ENCODE peak calls at places on chromosomes 5 and 9, in eight cellular contexts. G is AG09319, L is T follicular helper cell, B is myocyte, E is NCI-H1092 treated with DMSO at 0.1 percent for 48 hours, F is NCI-H2029, R is SW 1271, C is ELR. S is an unnamed sample.
A peak's percentile ranks its signal among the peaks of the same experiment; 100 is the strongest.

GRCh38 chr5:137833463-137833862 is 34.2 kb upstream of the MYOT start:
- DNase-seq in L (no peak), E (no peak), G (no peak), F (no peak), B (no peak), R (no peak), C (peak; percentile 82), S (no peak)

GRCh38 chr9:20022410-20022809 is 233.6 kb upstream of the SLC24A2 start:
- DNase-seq in G (no peak), F (no peak), E (no peak), B (peak; percentile 30), R (no peak), C (peak; percentile 74), L (no peak), S (no peak)

GRCh38 chr5:87188411-87188810 is 79.3 kb upstream of the RASA1 start:
- DNase-seq in C (no peak), B (peak; percentile 64), E (no peak), G (no peak), F (no peak), L (no peak), R (no peak), S (no peak)

GRCh38 chr5:36073595-36074216 is 7.0 kb upstream of the UGT3A2 start:
- DNase-seq in E (peak; percentile 2), R (no peak), G (no peak), F (no peak), L (no peak), B (no peak), C (peak; percentile 34), S (no peak)

GRCh38 chr9:101479337-101480045 is 43.9 kb upstream of the ALDOB start:
- DNase-seq in B (no peak), R (no peak), E (no peak), F (no peak), C (no peak), L (no peak), G (no peak), S (no peak)

GRCh38 chr5:141879941-141880738 is 1.9 kb upstream of the PCDH1 start:
- DNase-seq in G (no peak), L (no peak), F (no peak), R (no peak), B (no peak), C (no peak), E (no peak), S (peak; percentile 37)

GRCh38 chr9:105307731-105308130 is 63.3 kb downstream of the SLC44A1 start:
- DNase-seq in C (no peak), R (no peak), L (no peak), F (no peak), G (no peak), E (no peak), B (peak; percentile 44), S (no peak)

GRCh38 chr9:91856419-91856818 is 93.6 kb downstream of the ROR2 start:
- DNase-seq in G (no peak), F (no peak), C (no peak), L (no peak), E (no peak), B (no peak), R (no peak), S (no peak)

GRCh38 chr9:137143459-137143858 is 4.5 kb downstream of the GRIN1 start:
- DNase-seq in C (no peak), L (no peak), B (no peak), E (no peak), F (no peak), G (no peak), R (no peak), S (no peak)

GRCh38 chr5:155726267-155726666 is 600.7 kb upstream of the SGCD start:
- DNase-seq in G (no peak), F (no peak), C (no peak), B (peak; percentile 9), R (no peak), E (no peak), L (no peak), S (no peak)

GRCh38 chr9:74277532-74277931 is 219.6 kb upstream of the RORB start:
- DNase-seq in R (no peak), G (no peak), L (no peak), C (no peak), E (no peak), F (no peak), B (no peak), S (no peak)

GRCh38 chr9:136671646-136672430 is 9.1 kb downstream of the EGFL7 start:
- DNase-seq in F (no peak), B (peak; percentile 23), R (no peak), E (peak; percentile 10), C (peak; percentile 54), G (no peak), L (no peak), S (no peak)